ENCODE peak calls at places on chromosomes 16 and 17, in nine cellular contexts. Z is lower lobe of right lung, W is neural progenitor cell, V is right lobe of liver, H is adrenal gland, G is HL-60, P is A549, S is uterus, J is left lung. F is an unnamed sample.

GRCh38 chr16:54687043-54687655 is 243.5 kb upstream of the IRX5 start:
- DNase-seq in Z (no peak), W (no peak), V (no peak), H (no peak), G (no peak), P (no peak), S (no peak), J (no peak), F (no peak)

GRCh38 chr17:77708936-77709335 is 249.6 kb upstream of the TNRC6C start:
- DNase-seq in Z (no peak), W (no peak), V (no peak), H (no peak), G (no peak), P (no peak), S (no peak), J (no peak), F (no peak)

GRCh38 chr16:70635356-70636016 is 10.9 kb upstream of the IL34 start:
- DNase-seq in Z (no peak), W (peak; percentile 93), V (no peak), H (peak; percentile 41), G (no peak), P (no peak), S (no peak), J (no peak), F (no peak)

GRCh38 chr16:79628501-79628975 is 28.0 kb upstream of the MAF start:
- DNase-seq in Z (no peak), W (no peak), V (no peak), H (no peak), G (no peak), P (no peak), S (no peak), J (no peak), F (no peak)

GRCh38 chr17:68182940-68183551 is 64.8 kb upstream of the AMZ2 start:
- DNase-seq in Z (no peak), W (no peak), V (no peak), H (no peak), G (no peak), P (no peak), S (no peak), J (no peak), F (no peak)

GRCh38 chr16:79336437-79337229 is 263.9 kb downstream of the MAF start:
- DNase-seq in Z (no peak), W (no peak), V (no peak), H (no peak), G (no peak), P (no peak), S (peak; percentile 29), J (no peak), F (no peak)

GRCh38 chr16:83603981-83604570 is 203.7 kb upstream of the HSBP1 start:
- DNase-seq in Z (no peak), W (no peak), V (no peak), H (no peak), G (no peak), P (no peak), S (no peak), J (no peak), F (no peak)

GRCh38 chr17:33024688-33025486 is 33.2 kb downstream of the SPACA3 start:
- DNase-seq in Z (no peak), W (no peak), V (no peak), H (no peak), G (no peak), P (no peak), S (no peak), J (no peak), F (no peak)

GRCh38 chr17:21183468-21183867 is 30.5 kb downstream of the TMEM11 start:
- DNase-seq in Z (no peak), W (no peak), V (no peak), H (no peak), G (no peak), P (no peak), S (no peak), J (no peak), F (no peak)

GRCh38 chr16:2207872-2208271 is 2.6 kb downstream of the MLST8 start:
- DNase-seq in Z (no peak), W (no peak), V (no peak), H (no peak), G (no peak), P (no peak), S (no peak), J (no peak), F (no peak)

GRCh38 chr17:18069101-18069500 is 18.6 kb upstream of the DRG2 start:
- DNase-seq in Z (no peak), W (no peak), V (no peak), H (no peak), G (no peak), P (no peak), S (no peak), J (no peak), F (no peak)

GRCh38 chr16:705748-706188 is at the start of gene FBXL16:
- DNase-seq in Z (no peak), W (peak; percentile 58), V (no peak), H (no peak), G (no peak), P (no peak), S (no peak), J (no peak), F (no peak)

GRCh38 chr17:51722994-51723393 is 435.5 kb downstream of the CA10 start:
- DNase-seq in Z (no peak), W (no peak), V (no peak), H (no peak), G (no peak), P (no peak), S (no peak), J (no peak), F (no peak)

GRCh38 chr16:73066927-73067670 is 19.2 kb upstream of the ZFHX3 start:
- DNase-seq in Z (no peak), W (peak; percentile 44), V (no peak), H (no peak), G (no peak), P (no peak), S (no peak), J (no peak), F (no peak)

GRCh38 chr17:82674656-82675475 is 23.6 kb downstream of the RAB40B start:
- DNase-seq in Z (no peak), W (no peak), V (no peak), H (no peak), G (no peak), P (no peak), S (no peak), J (no peak), F (no peak)

GRCh38 chr17:79671387-79671752 is 59.4 kb upstream of the ENPP7 start:
- DNase-seq in Z (no peak), W (no peak), V (no peak), H (no peak), G (no peak), P (no peak), S (no peak), J (no peak), F (no peak)

GRCh38 chr17:80694992-80695912 is 150.6 kb downstream of the RPTOR start:
- DNase-seq in Z (no peak), W (no peak), V (no peak), H (peak; percentile 55), G (no peak), P (no peak), S (no peak), J (no peak), F (no peak)

GRCh38 chr17:80802626-80803450 is 188.8 kb upstream of the CHMP6 start:
- DNase-seq in Z (no peak), W (no peak), V (no peak), H (peak; percentile 10), G (no peak), P (no peak), S (no peak), J (peak; percentile 57), F (no peak)

GRCh38 chr17:64683791-64684190 is 21.7 kb upstream of the SMURF2 start:
- DNase-seq in Z (no peak), W (no peak), V (no peak), H (no peak), G (no peak), P (no peak), S (no peak), J (no peak), F (no peak)

GRCh38 chr17:43814026-43814425 is 18.9 kb downstream of the MPP3 start:
- DNase-seq in Z (no peak), W (no peak), V (no peak), H (no peak), G (no peak), P (peak; percentile 37), S (no peak), J (no peak), F (no peak)

GRCh38 chr16:27437946-27438345 is 36.0 kb downstream of the IL21R start:
- DNase-seq in Z (no peak), W (no peak), V (no peak), H (no peak), G (no peak), P (no peak), S (no peak), J (no peak), F (no peak)

GRCh38 chr17:21278304-21279197 is 6.0 kb upstream of the MAP2K3 start:
- DNase-seq in Z (peak; percentile 82), W (no peak), V (peak; percentile 67), H (no peak), G (peak; percentile 16), P (no peak), S (no peak), J (no peak), F (no peak)

GRCh38 chr17:42436401-42436800 is 13.3 kb upstream of the CAVIN1 start:
- DNase-seq in Z (no peak), W (no peak), V (no peak), H (no peak), G (no peak), P (no peak), S (peak; percentile 57), J (no peak), F (no peak)

GRCh38 chr17:61410555-61411089 is 11.0 kb downstream of the TBX2 start:
- DNase-seq in Z (peak; percentile 84), W (peak; percentile 89), V (peak; percentile 83), H (peak; percentile 69), G (peak; percentile 40), P (no peak), S (peak; percentile 85), J (peak; percentile 92), F (no peak)
- TF ChIP-seq CTCF in Z (peak; percentile 49), W (peak; percentile 69), V (peak; percentile 49), H (peak; percentile 55), G (peak; percentile 56), P (no peak), S (peak; percentile 41), J (peak; percentile 39), F (peak; percentile 38)

GRCh38 chr17:50608700-50609375 is 25.8 kb upstream of the ABCC3 start:
- DNase-seq in Z (no peak), W (peak; percentile 45), V (no peak), H (no peak), G (no peak), P (no peak), S (no peak), J (peak; percentile 51), F (no peak)
- H3K4me3 ChIP-seq in Z (no peak overlapping the region), W (no peak overlapping the region), V (no peak overlapping the region), H (no peak overlapping the region), G (no peak overlapping the region), P (no peak overlapping the region), S (no peak overlapping the region), J (no peak overlapping the region), F (no peak overlapping the region)

GRCh38 chr17:72301887-72302286 is 181.1 kb downstream of the SOX9 start:
- DNase-seq in Z (no peak), W (no peak), V (no peak), H (no peak), G (no peak), P (no peak), S (no peak), J (no peak), F (no peak)
- H3K27ac ChIP-seq in Z (no peak overlapping the region), W (no peak overlapping the region), V (no peak overlapping the region), H (no peak overlapping the region), G (no peak overlapping the region), P (no peak overlapping the region), S (no peak overlapping the region), J (no peak overlapping the region), F (no peak overlapping the region)

GRCh38 chr16:24328835-24329418 is 72.8 kb downstream of the CACNG3 start:
- DNase-seq in Z (no peak), W (peak; percentile 57), V (no peak), H (no peak), G (no peak), P (no peak), S (no peak), J (no peak), F (no peak)
- TF ChIP-seq CTCF in Z (no peak), W (no peak), V (no peak), H (no peak), G (no peak), P (no peak), S (no peak), J (no peak), F (no peak)